ENCODE peak calls at places on chromosome 4, in five cellular contexts. L, D, B, M and E are unnamed samples.

GRCh38 chr4:5724377-5724776 is 13.4 kb downstream of the EVC start:
- DNase-seq in M (no peak), D (no peak), B (no peak), L (no peak), E (no peak)

GRCh38 chr4:1856920-1857699 is 1.2 kb upstream of the LETM1 start:
- DNase-seq in L (peak; percentile 35), D (no peak), M (no peak), B (no peak), E (no peak)

GRCh38 chr4:1643971-1644735 is 40.0 kb downstream of the FAM53A start:
- DNase-seq in B (no peak), L (no peak), D (no peak), M (no peak), E (no peak)

GRCh38 chr4:174222266-174222872 is 61.1 kb downstream of the FBXO8 start:
- DNase-seq in M (no peak), D (no peak), L (peak; percentile 45), B (no peak), E (no peak)

GRCh38 chr4:19857405-19857804 is 394.3 kb upstream of the SLIT2 start:
- DNase-seq in L (no peak), B (no peak), D (no peak), M (no peak), E (no peak)

GRCh38 chr4:20520901-20521300 is 179.4 kb upstream of the PACRGL start:
- DNase-seq in D (no peak), M (no peak), L (no peak), B (no peak), E (no peak)

GRCh38 chr4:85151786-85152185 is 185.3 kb upstream of the WDFY3 start:
- DNase-seq in L (no peak), D (no peak), M (no peak), B (no peak), E (no peak)

GRCh38 chr4:47466061-47466785 is 2.7 kb upstream of the COMMD8 start:
- DNase-seq in D (no peak), L (no peak), M (no peak), B (no peak), E (no peak)

GRCh38 chr4:80840396-80840795 is 190.1 kb upstream of the BMP3 start:
- DNase-seq in M (no peak), D (no peak), L (no peak), B (no peak), E (no peak)

GRCh38 chr4:187668683-187669082 is 326.9 kb upstream of the ZFP42 start:
- DNase-seq in M (no peak), L (no peak), B (no peak), D (no peak), E (no peak)

GRCh38 chr4:165537028-165537648 is 158.3 kb downstream of the CPE start:
- DNase-seq in L (peak; percentile 62), D (peak; percentile 60), B (no peak), M (no peak), E (no peak)

GRCh38 chr4:93776386-93777080 is 52.0 kb upstream of the ATOH1 start:
- DNase-seq in M (no peak), L (no peak), D (no peak), B (peak; percentile 79), E (no peak)

GRCh38 chr4:156790866-156791265 is 180.7 kb downstream of the PDGFC start:
- DNase-seq in D (no peak), B (no peak), L (peak; percentile 13), M (no peak), E (peak; percentile 53)

GRCh38 chr4:73707918-73708577 is 32.3 kb upstream of the CXCL8 start:
- DNase-seq in D (no peak), M (no peak), B (no peak), L (peak; percentile 25), E (peak; percentile 83)

GRCh38 chr4:41015031-41015675 is 199.2 kb downstream of the APBB2 start:
- DNase-seq in M (no peak), B (no peak), L (no peak), D (no peak), E (no peak)

GRCh38 chr4:61374612-61374920 is 174.4 kb downstream of the ADGRL3 start:
- DNase-seq in M (no peak), B (no peak), L (no peak), D (no peak), E (no peak)

GRCh38 chr4:17055788-17056187 is 157.3 kb upstream of the LDB2 start:
- DNase-seq in M (no peak), D (no peak), L (no peak), B (no peak), E (peak; percentile 28)

GRCh38 chr4:82792912-82793649 is 5.5 kb downstream of the SCD5 start:
- DNase-seq in M (no peak), L (no peak), D (no peak), B (no peak), E (peak; percentile 47)

GRCh38 chr4:114694770-114695169 is 96.2 kb downstream of the UGT8 start:
- DNase-seq in D (peak; percentile 13), B (peak; percentile 25), M (no peak), L (peak; percentile 52), E (peak; percentile 5)

GRCh38 chr4:37634180-37634579 is 52.0 kb downstream of the RELL1 start:
- DNase-seq in D (no peak), L (no peak), B (no peak), M (no peak), E (no peak)

GRCh38 chr4:101643201-101643600 is 147.3 kb upstream of the BANK1 start:
- DNase-seq in B (no peak), D (no peak), L (no peak), M (no peak), E (no peak)

GRCh38 chr4:101284546-101284945 is 62.8 kb downstream of the PPP3CA start:
- DNase-seq in B (no peak), D (no peak), M (no peak), L (no peak), E (no peak)

GRCh38 chr4:3445829-3446545 is 4.2 kb downstream of the HGFAC start:
- DNase-seq in D (no peak), L (no peak), M (no peak), B (no peak), E (no peak)

GRCh38 chr4:165326831-165327210 is 648 bp upstream of the MSMO1 start:
- DNase-seq in D (no peak), B (no peak), M (no peak), L (peak; percentile 36), E (no peak)